ENCODE peak calls at places on chromosomes 1 and 21, in four cellular contexts. W is GM12878, H is H1, N is A549. O is an unnamed sample. For H3K9me3, the result is how much of the 10 kb centered on the place peaks cover.

GRCh38 chr1:159867322-159868064 is 5.0 kb upstream of the VSIG8 start:
- DNase-seq in W (no peak), N (no peak), H (no peak), O (no peak)

GRCh38 chr21:27513825-27514224 is 546.9 kb upstream of the ADAMTS5 start:
- DNase-seq in W (no peak), N (no peak), H (no peak), O (no peak)

GRCh38 chr1:59163268-59164092 is 133.4 kb upstream of the FGGY start:
- DNase-seq in W (no peak), N (no peak), H (no peak), O (no peak)

GRCh38 chr1:180988221-180988826 is 34.3 kb downstream of the STX6 start:
- DNase-seq in N (no peak), H (no peak), W (no peak), O (no peak)

GRCh38 chr1:148362141-148362929 is 120.8 kb downstream of the PPIAL4G start:
- DNase-seq in N (no peak), W (peak), H (peak), O (no peak)

GRCh38 chr1:34929497-34929852 is at the start of gene DLGAP3:
- DNase-seq in N (no peak), W (no peak), H (no peak), O (no peak)

GRCh38 chr1:205616563-205617293 is 15.1 kb downstream of the ELK4 start:
- DNase-seq in H (no peak), W (no peak), N (no peak), O (no peak)

GRCh38 chr21:16085436-16085835 is 355.7 kb downstream of the USP25 start:
- DNase-seq in W (no peak), N (no peak), H (no peak), O (no peak)

GRCh38 chr1:156491151-156491949 is 9.2 kb downstream of the MEF2D start:
- DNase-seq in H (no peak), W (no peak), N (no peak), O (no peak)

GRCh38 chr21:29219165-29219770 is 79.5 kb upstream of the BACH1 start:
- DNase-seq in H (no peak), N (no peak), W (no peak), O (no peak)

GRCh38 chr1:226126824-226127591 is 59.5 kb downstream of the ACBD3 start:
- DNase-seq in N (no peak), W (no peak), H (no peak), O (no peak)

GRCh38 chr1:110106013-110106941 is 6.0 kb upstream of the UBL4B start:
- DNase-seq in W (peak), H (peak), N (peak), O (peak)

GRCh38 chr21:41526478-41527087 is 18.6 kb upstream of the TMPRSS2 start:
- DNase-seq in N (no peak), W (no peak), H (no peak), O (no peak)

GRCh38 chr1:24898909-24899439 is 31.1 kb downstream of the RUNX3 start:
- DNase-seq in N (no peak), H (no peak), W (no peak), O (no peak)

GRCh38 chr1:108075055-108075454 is 110.1 kb upstream of the VAV3 start:
- DNase-seq in N (no peak), H (no peak), W (peak), O (no peak)

GRCh38 chr21:36994501-36995189 is 11.9 kb upstream of the RIPPLY3 start:
- DNase-seq in N (no peak), W (no peak), H (no peak), O (no peak)

GRCh38 chr1:49864597-49864996 is 159.2 kb downstream of the AGBL4 start:
- DNase-seq in N (no peak), W (no peak), H (no peak), O (no peak)

GRCh38 chr1:225817611-225818061 is 7.7 kb downstream of the EPHX1 start:
- DNase-seq in H (no peak), N (peak), W (no peak), O (peak)

GRCh38 chr1:203089001-203089650 is 3.3 kb upstream of the MYOG start:
- DNase-seq in H (no peak), W (no peak), N (no peak), O (no peak)

GRCh38 chr1:21622466-21623315 is 46.5 kb downstream of the RAP1GAP start:
- DNase-seq in N (no peak), W (no peak), H (no peak), O (no peak)

GRCh38 chr1:94988356-94988755 is 61.4 kb upstream of the CNN3 start:
- DNase-seq in W (no peak), H (no peak), N (no peak), O (no peak)

GRCh38 chr1:232805269-232806070 is at the start of gene MAP10:
- DNase-seq in N (peak), W (peak), H (peak), O (peak)

GRCh38 chr1:1175221-1176062 is 1.8 kb downstream of the TTLL10 start:
- DNase-seq in W (no peak), H (no peak), N (no peak), O (no peak)

GRCh38 chr1:89356658-89357400 is 7.0 kb upstream of the GBP6 start:
- DNase-seq in H (no peak), W (no peak), N (no peak), O (no peak)

GRCh38 chr1:150548632-150549495 is at the start of gene ADAMTSL4:
- DNase-seq in W (no peak), N (peak), H (no peak), O (no peak)

GRCh38 chr1:150551049-150551783 is 2.0 kb downstream of the ADAMTSL4 start:
- DNase-seq in W (no peak), H (no peak), N (no peak), O (no peak)

GRCh38 chr1:150548324-150548631 is 930 bp upstream of the ADAMTSL4 start:
- DNase-seq in W (no peak), N (no peak), H (no peak), O (no peak)

GRCh38 chr1:150550222-150551048 is 1.2 kb downstream of the ADAMTSL4 start:
- DNase-seq in N (no peak), W (no peak), H (no peak), O (no peak)

GRCh38 chr1:150549496-150550221 is 451 bp downstream of the ADAMTSL4 start:
- DNase-seq in N (no peak), W (no peak), H (no peak), O (no peak)
- H3K4me3 ChIP-seq in N (peak), W (no peak), H (peak), O (peak)

GRCh38 chr1:4059270-4059669 is 159.2 kb upstream of the C1orf174 start:
- DNase-seq in W (no peak), N (no peak), H (no peak), O (no peak)
- H3K9me3 ChIP-seq in W (under half), N (under half), H (under half), O (under half)

GRCh38 chr1:19448491-19449439 is 36.6 kb downstream of the CAPZB start:
- DNase-seq in N (peak), W (no peak), H (no peak), O (peak)
- TF ChIP-seq EP300 in N (no peak), W (no peak), H (no peak), O (peak)

GRCh38 chr1:154972517-154973343 is 1.8 kb upstream of the CKS1B start:
- DNase-seq in N (peak), H (peak), W (no peak), O (peak)
- H3K4me3 ChIP-seq in N (peak), H (peak), W (peak), O (no peak)